ENCODE peak calls at places on chromosomes 4 and X, in seven cellular contexts. W, R, S, F, V, O and K are unnamed samples.

GRCh38 chr4:172898715-172899114 is 269.9 kb upstream of the GALNT7 start:
- DNase-seq in W (no peak), R (no peak), S (no peak), F (no peak), V (no peak), O (no peak), K (no peak)

GRCh38 chrX:9977642-9978041 is 10.5 kb downstream of the CLDN34 start:
- DNase-seq in W (no peak), R (no peak), S (no peak), F (no peak), V (no peak), O (no peak), K (no peak)

GRCh38 chrX:97984641-97985040 is 1100.9 kb downstream of the RPA4 start:
- DNase-seq in W (peak), R (no peak), S (no peak), F (no peak), V (no peak), O (peak), K (no peak)

GRCh38 chrX:71098302-71098701 is 2.7 kb downstream of the FOXO4 start:
- DNase-seq in W (peak), R (peak), S (peak), F (peak), V (peak), O (peak), K (no peak)

GRCh38 chr4:89549907-89550306 is 242.3 kb upstream of the GPRIN3 start:
- DNase-seq in W (peak), R (no peak), S (no peak), F (no peak), V (no peak), O (peak), K (no peak)

GRCh38 chrX:154799554-154800348 is 5.5 kb downstream of the MPP1 start:
- DNase-seq in W (peak), R (no peak), S (no peak), F (peak), V (no peak), O (peak), K (no peak)

GRCh38 chr4:83362492-83363329 is 28.1 kb upstream of the HPSE start:
- DNase-seq in W (peak), R (no peak), S (no peak), F (no peak), V (no peak), O (peak), K (no peak)

GRCh38 chrX:107673933-107674479 is 45.7 kb downstream of the PRPS1 start:
- DNase-seq in W (no peak), R (peak), S (no peak), F (no peak), V (peak), O (peak), K (no peak)

GRCh38 chrX:21986596-21986995 is 45.5 kb upstream of the PHEX start:
- DNase-seq in W (peak), R (no peak), S (no peak), F (no peak), V (no peak), O (peak), K (no peak)

GRCh38 chr4:166042510-166043055 is 169.5 kb downstream of the TLL1 start:
- DNase-seq in W (peak), R (no peak), S (no peak), F (no peak), V (peak), O (no peak), K (no peak)

GRCh38 chr4:104353481-104353880 is 141.2 kb downstream of the CXXC4 start:
- DNase-seq in W (no peak), R (no peak), S (no peak), F (no peak), V (no peak), O (no peak), K (no peak)

GRCh38 chr4:104351696-104352095 is 143.0 kb downstream of the CXXC4 start:
- DNase-seq in W (no peak), R (no peak), S (no peak), F (no peak), V (no peak), O (no peak), K (no peak)

GRCh38 chr4:104352211-104352610 is 142.5 kb downstream of the CXXC4 start:
- DNase-seq in W (no peak), R (no peak), S (no peak), F (no peak), V (no peak), O (no peak), K (no peak)
- TF ChIP-seq CTCF in W (peak), R (no peak), S (no peak), F (peak), V (no peak), O (peak), K (no peak)

DNA sequence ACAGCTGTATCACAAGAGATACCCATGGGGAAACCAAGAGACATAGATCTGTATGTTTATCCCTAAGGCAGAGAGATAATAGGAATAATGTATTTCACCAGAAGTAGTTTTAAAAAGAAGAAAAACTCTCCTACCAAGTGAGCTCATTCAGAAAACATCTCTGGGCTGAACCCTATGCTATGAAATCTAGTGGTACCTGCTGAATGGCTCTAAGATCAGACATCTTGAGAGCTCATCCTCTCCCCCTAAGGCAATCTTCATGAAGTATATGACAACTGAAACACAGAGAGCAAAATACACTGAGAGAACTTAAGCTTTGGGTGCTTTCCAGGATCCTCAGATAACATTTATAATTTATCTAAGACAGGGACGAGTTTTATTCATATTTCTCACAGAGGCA is 316.5 kb downstream of the ANTXR2 start:
- DNase-seq in W (no peak), R (no peak), S (no peak), F (no peak), V (no peak), O (no peak), K (no peak)
- TF ChIP-seq CTCF in W (no peak), R (no peak), S (no peak), F (no peak), V (no peak), O (no peak), K (no peak)

GRCh38 chr4:47664051-47664826 is 173.6 kb downstream of the CORIN start:
- DNase-seq in W (no peak), R (no peak), S (no peak), F (no peak), V (no peak), O (no peak), K (no peak)

GRCh38 chr4:47667552-47667951 is 170.3 kb downstream of the CORIN start:
- DNase-seq in W (no peak), R (no peak), S (no peak), F (no peak), V (no peak), O (no peak), K (no peak)

GRCh38 chr4:47668810-47669408 is 169.0 kb downstream of the CORIN start:
- DNase-seq in W (peak), R (no peak), S (peak), F (peak), V (no peak), O (peak), K (no peak)

GRCh38 chr4:47668256-47668655 is 169.6 kb downstream of the CORIN start:
- DNase-seq in W (no peak), R (no peak), S (no peak), F (no peak), V (no peak), O (no peak), K (no peak)

GRCh38 chr4:47662975-47663374 is 174.9 kb downstream of the CORIN start:
- DNase-seq in W (peak), R (no peak), S (peak), F (peak), V (no peak), O (no peak), K (no peak)
- TF ChIP-seq CTCF in W (peak), R (no peak), S (peak), F (peak), V (no peak), O (peak), K (peak)

DNA sequence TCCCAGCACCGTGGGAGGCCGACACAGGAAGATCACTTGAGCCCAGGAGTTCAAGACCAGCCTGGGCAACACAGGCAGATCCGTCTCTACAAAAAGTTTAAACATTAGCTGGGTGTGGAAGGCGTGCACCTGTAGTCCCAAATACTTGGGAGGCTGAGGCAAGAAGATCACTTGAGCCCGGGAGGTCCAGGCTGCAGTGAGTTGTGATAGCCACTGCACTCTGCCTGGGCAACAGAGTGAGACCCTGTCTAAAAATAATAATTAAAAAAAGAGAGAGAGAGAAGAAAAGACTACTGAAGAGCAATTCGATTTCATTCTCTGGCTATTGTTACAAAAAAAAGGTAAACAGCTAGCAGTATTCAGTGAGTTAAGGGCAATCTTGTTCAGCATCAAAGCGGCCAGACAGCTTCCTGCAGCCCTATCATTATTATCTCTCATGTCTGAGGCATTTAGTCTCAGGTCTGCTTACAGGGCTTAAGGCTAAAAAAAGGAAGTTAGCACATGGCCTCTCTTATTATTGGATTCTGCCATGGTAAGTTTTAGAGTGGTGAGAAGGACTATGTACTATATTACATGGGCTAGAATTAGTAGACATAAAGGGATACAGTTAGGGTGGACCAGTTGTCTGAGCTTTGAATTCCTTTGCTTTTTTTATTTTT is 37.9 kb downstream of the ARHGEF6 start:
- DNase-seq in W (no peak), R (no peak), S (no peak), F (no peak), V (no peak), O (no peak), K (no peak)
- TF ChIP-seq CTCF in W (no peak), R (no peak), S (no peak), F (no peak), V (no peak), O (no peak), K (no peak)

GRCh38 chr4:140281828-140282227 is 91.6 kb upstream of the SCOC start:
- DNase-seq in W (no peak), R (no peak), S (no peak), F (no peak), V (no peak), O (peak), K (no peak)
- TF ChIP-seq CTCF in W (peak), R (no peak), S (peak), F (no peak), V (no peak), O (peak), K (no peak)

GRCh38 chrX:19040373-19040772 is 56.5 kb upstream of the PHKA2 start:
- DNase-seq in W (peak), R (no peak), S (no peak), F (no peak), V (no peak), O (peak), K (no peak)
- TF ChIP-seq CTCF in W (peak), R (peak), S (peak), F (peak), V (no peak), O (peak), K (peak)

DNA sequence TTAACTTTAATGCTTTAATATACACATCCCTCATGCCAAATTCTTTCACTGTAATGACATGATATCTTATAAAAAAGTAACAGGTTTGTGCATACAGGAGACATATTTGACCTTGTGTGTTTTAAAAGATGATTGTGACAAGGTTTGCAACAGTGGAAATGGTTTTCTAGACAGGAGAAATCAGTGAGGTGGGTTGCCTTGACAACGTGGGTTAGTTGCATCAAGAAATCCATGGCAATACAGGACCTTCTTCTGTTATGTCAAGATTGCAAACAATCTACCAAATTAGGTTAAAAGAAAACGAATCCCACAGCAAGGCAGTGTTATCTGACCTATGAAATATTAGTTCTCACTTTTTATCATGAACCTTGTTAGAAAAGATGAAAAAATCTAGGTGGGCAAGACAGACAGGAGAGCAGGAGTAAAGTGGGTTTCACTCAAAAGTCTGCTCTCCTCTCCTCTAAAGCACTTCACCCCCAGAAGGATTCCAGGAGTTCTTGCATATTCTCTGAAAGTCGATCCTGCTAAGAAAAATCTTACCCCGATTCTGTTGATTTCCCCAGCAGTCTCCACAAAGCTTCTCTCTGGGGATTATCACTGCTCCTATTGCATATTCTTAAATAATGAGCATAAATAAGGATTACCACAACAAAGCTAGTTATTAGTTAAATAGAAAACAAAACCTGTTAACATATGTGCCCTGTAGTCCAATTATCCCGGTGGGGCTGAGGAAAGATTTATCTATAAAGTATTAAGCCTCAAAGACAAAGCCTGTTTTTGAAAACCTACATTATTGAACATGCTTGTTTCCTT is 70.9 kb downstream of the TMA16 start:
- DNase-seq in W (no peak), R (no peak), S (no peak), F (no peak), V (no peak), O (no peak), K (no peak)
- TF ChIP-seq CTCF in W (no peak), R (no peak), S (no peak), F (no peak), V (no peak), O (no peak), K (no peak)

DNA sequence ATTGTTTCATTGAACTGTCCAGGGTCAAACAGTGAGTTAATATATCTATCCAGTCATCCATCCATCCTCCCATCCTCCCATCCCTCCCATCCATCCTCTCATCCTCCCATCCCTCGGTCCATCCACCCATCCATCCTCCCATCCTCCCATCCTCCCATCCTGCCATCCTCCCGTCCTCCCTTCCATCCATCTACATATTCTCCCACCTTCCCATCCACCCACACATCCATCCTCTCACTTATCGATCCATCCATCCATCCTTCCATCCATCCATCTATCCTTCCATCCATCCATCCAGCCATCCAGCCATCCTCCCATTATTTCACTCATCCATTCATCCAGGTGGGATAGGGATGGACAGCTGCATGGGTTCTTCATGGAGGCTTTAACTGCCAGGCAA is 35.4 kb upstream of the PSAPL1 start:
- DNase-seq in W (no peak), R (no peak), S (no peak), F (no peak), V (no peak), O (no peak), K (no peak)
- TF ChIP-seq CTCF in W (no peak), R (no peak), S (no peak), F (no peak), V (no peak), O (no peak), K (no peak)

DNA sequence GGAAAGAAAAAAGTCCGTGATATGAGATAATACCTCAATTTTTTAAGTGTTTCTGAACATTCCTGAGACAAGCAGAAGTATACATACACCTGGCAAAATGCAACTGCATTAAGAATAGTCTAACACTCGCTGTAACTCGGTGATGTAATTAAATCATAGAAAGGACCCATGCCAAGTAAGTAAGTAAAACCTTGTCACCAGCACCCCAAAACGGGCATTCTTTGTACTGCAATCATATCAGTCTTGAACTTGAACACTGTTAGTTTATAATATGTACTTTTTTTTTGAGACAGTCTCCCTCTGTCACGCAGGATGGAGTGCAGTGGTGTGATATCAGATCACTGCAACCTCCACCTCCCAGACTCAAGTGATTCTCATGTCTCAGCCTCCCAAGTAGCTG is 47.4 kb downstream of the SMIM14 start:
- DNase-seq in W (peak), R (no peak), S (no peak), F (no peak), V (no peak), O (peak), K (no peak)
- TF ChIP-seq CTCF in W (peak), R (no peak), S (peak), F (no peak), V (no peak), O (peak), K (no peak)